ENCODE peak calls at places on chromosomes 16 and 17, in four cellular contexts. Q is left ventricle myocardium inferior, U is tibial nerve, M is Caco-2. R is an unnamed sample.

GRCh38 chr17:2898255-2898926 is 102.2 kb downstream of the RAP1GAP2 start:
- DNase-seq in Q (no peak), U (no peak), M (peak; percentile 60), R (no peak)

GRCh38 chr17:43559161-43559816 is 13.1 kb upstream of the ETV4 start:
- DNase-seq in Q (no peak), U (no peak), M (no peak), R (no peak)

GRCh38 chr17:19346351-19347255 is 15.9 kb downstream of the B9D1 start:
- DNase-seq in U (peak; percentile 76), M (peak; percentile 38), Q (peak; percentile 77), R (peak; percentile 94)

GRCh38 chr17:72474243-72474642 is 353.4 kb downstream of the SOX9 start:
- DNase-seq in Q (no peak), U (no peak), M (no peak), R (no peak)

GRCh38 chr16:1220841-1221627 is 4.0 kb downstream of the TPSG1 start:
- DNase-seq in U (no peak), M (no peak), Q (no peak), R (no peak)

GRCh38 chr17:10266477-10266876 is 68.1 kb upstream of the GAS7 start:
- DNase-seq in M (no peak), U (no peak), Q (no peak), R (no peak)

GRCh38 chr16:8776193-8776592 is 21.2 kb downstream of the TMEM186 start:
- DNase-seq in Q (no peak), M (no peak), U (no peak), R (no peak)

GRCh38 chr16:72979974-72980373 is 68.0 kb downstream of the ZFHX3 start:
- DNase-seq in Q (no peak), U (no peak), M (no peak), R (no peak)

GRCh38 chr17:38868095-38868967 is 1.5 kb upstream of the LASP1 start:
- DNase-seq in U (peak; percentile 56), M (peak; percentile 69), Q (peak; percentile 77), R (no peak)

GRCh38 chr16:4333308-4333638 is 17.4 kb downstream of the GLIS2 start:
- DNase-seq in U (no peak), Q (no peak), M (no peak), R (no peak)

GRCh38 chr17:36793976-36794375 is 143.3 kb upstream of the LHX1 start:
- DNase-seq in M (no peak), Q (no peak), U (no peak), R (no peak)

GRCh38 chr16:75029854-75030253 is 31.0 kb downstream of the ZNRF1 start:
- DNase-seq in Q (no peak), M (peak; percentile 46), U (no peak), R (no peak)

GRCh38 chr16:61797296-61797695 is 238.9 kb downstream of the CDH8 start:
- DNase-seq in Q (no peak), M (no peak), U (no peak), R (no peak)

GRCh38 chr16:853981-854807 is 53.7 kb upstream of the GNG13 start:
- DNase-seq in Q (no peak), M (no peak), U (no peak), R (no peak)

GRCh38 chr16:11896776-11897175 is 19.0 kb downstream of the GSPT1 start:
- DNase-seq in M (no peak), Q (no peak), U (no peak), R (no peak)

GRCh38 chr16:10579575-10579964 is 828 bp downstream of the EMP2 start:
- DNase-seq in Q (no peak), U (no peak), M (no peak), R (no peak)
- H3K4me1 ChIP-seq in Q (peaks cover 71% of the 10 kb centered on the region), U (peaks cover 40% of the 10 kb centered on the region), M (peaks cover 46% of the 10 kb centered on the region), R (peaks cover 42% of the 10 kb centered on the region)

GRCh38 chr16:85173981-85174751 is 61.9 kb upstream of the CIBAR2 start:
- DNase-seq in U (no peak), Q (no peak), M (no peak), R (peak; percentile 79)

GRCh38 chr16:85172465-85173071 is 60.3 kb upstream of the CIBAR2 start:
- DNase-seq in Q (no peak), U (no peak), M (no peak), R (no peak)

GRCh38 chr16:85174871-85175723 is 62.8 kb upstream of the CIBAR2 start:
- DNase-seq in Q (no peak), M (no peak), U (no peak), R (no peak)

GRCh38 chr16:85171809-85172464 is 59.7 kb upstream of the CIBAR2 start:
- DNase-seq in Q (no peak), M (no peak), U (no peak), R (no peak)

GRCh38 chr16:85173077-85173980 is 61.1 kb upstream of the CIBAR2 start:
- DNase-seq in U (no peak), M (no peak), Q (no peak), R (no peak)
- H3K4me1 ChIP-seq in U (peaks cover 14% of the 10 kb centered on the region), M (peaks cover 45% of the 10 kb centered on the region), Q (peaks cover 82% of the 10 kb centered on the region), R (peaks cover 9% of the 10 kb centered on the region)

GRCh38 chr16:81455720-81456494 is 11.3 kb downstream of the CMIP start:
- DNase-seq in M (no peak), U (no peak), Q (no peak), R (no peak)

GRCh38 chr16:81455006-81455405 is 10.4 kb downstream of the CMIP start:
- DNase-seq in M (no peak), Q (no peak), U (no peak), R (no peak)

GRCh38 chr16:81451753-81452680 is 7.4 kb downstream of the CMIP start:
- DNase-seq in U (no peak), M (no peak), Q (no peak), R (peak; percentile 79)

GRCh38 chr16:81453091-81453728 is 8.6 kb downstream of the CMIP start:
- DNase-seq in Q (no peak), M (no peak), U (no peak), R (no peak)

DNA sequence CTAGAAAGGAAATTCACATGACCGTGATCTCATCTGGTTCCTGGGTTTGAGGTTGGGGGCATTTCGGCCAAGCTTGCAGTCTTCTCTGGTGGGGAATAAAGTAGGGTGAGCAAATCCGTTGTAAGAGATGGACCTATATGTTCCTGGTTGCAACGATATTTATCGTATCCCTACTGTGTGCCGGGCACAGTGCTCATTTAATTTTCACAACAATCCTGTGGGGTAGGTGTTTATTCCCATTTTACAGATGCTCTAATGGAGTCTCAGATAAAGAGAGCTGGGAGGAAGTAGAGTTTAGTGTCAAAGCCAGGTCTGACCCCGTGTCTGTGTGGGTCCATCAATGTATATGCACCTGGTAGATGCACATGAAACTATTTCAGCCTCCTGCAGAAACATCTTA is 9.4 kb downstream of the CMIP start:
- DNase-seq in Q (no peak), M (no peak), U (no peak), R (no peak)
- H3K4me1 ChIP-seq in Q (peaks cover 40% of the 10 kb centered on the region), M (peaks cover 45% of the 10 kb centered on the region), U (peaks cover 18% of the 10 kb centered on the region), R (no peaks in the 10 kb centered on the region)

GRCh38 chr17:29731589-29731929 is 108.8 kb upstream of the CORO6 start:
- DNase-seq in Q (no peak), M (no peak), U (no peak), R (no peak)
- H3K4me1 ChIP-seq in Q (peaks cover 81% of the 10 kb centered on the region), M (peaks cover 63% of the 10 kb centered on the region), U (peaks cover 10% of the 10 kb centered on the region), R (no peaks in the 10 kb centered on the region)

R was measured in ascending aorta.